ENCODE peak calls at places on chromosomes 6 and 20, in four cellular contexts. D is GM23338, W is spleen, F is K562. E is an unnamed sample.

GRCh38 chr6:5598123-5598522 is 336.8 kb downstream of the FARS2 start:
- DNase-seq in D (no peak), W (no peak), F (no peak), E (no peak)

GRCh38 chr6:169864148-169865030 is 113.0 kb downstream of the ERMARD start:
- DNase-seq in D (no peak), W (peak), F (no peak), E (no peak)

GRCh38 chr6:48449002-48449401 is 338.0 kb upstream of the PTCHD4 start:
- DNase-seq in D (peak), W (no peak), F (no peak), E (no peak)

GRCh38 chr6:128606611-128607010 is 86.2 kb upstream of the PTPRK start:
- DNase-seq in D (no peak), W (no peak), F (no peak), E (no peak)

GRCh38 chr6:129331450-129332138 is 378.4 kb downstream of the ARHGAP18 start:
- DNase-seq in D (no peak), W (no peak), F (no peak), E (no peak)

GRCh38 chr6:89208551-89208950 is 8.6 kb downstream of the GABRR1 start:
- DNase-seq in D (no peak), W (no peak), F (no peak), E (no peak)

GRCh38 chr20:33465536-33466302 is 22.2 kb upstream of the SNTA1 start:
- DNase-seq in D (no peak), W (peak), F (no peak), E (no peak)

GRCh38 chr6:26215200-26216014 is 128.2 kb downstream of the HFE start:
- DNase-seq in D (peak), W (peak), F (peak), E (no peak)

GRCh38 chr20:1566701-1567100 is 9.2 kb upstream of the SIRPD start:
- DNase-seq in D (no peak), W (no peak), F (no peak), E (no peak)

GRCh38 chr20:58922036-58922435 is 59.0 kb upstream of the NELFCD start:
- DNase-seq in D (no peak), W (no peak), F (no peak), E (no peak)

GRCh38 chr20:36585410-36586125 is 12.2 kb downstream of the TGIF2 start:
- DNase-seq in D (peak), W (no peak), F (no peak), E (peak)

GRCh38 chr6:170473226-170473789 is 79.8 kb downstream of the PSMB1 start:
- DNase-seq in D (no peak), W (no peak), F (no peak), E (no peak)

GRCh38 chr6:106631356-106631755 is 2.0 kb downstream of the QRSL1 start:
- DNase-seq in D (no peak), W (no peak), F (peak), E (no peak)

GRCh38 chr6:56292505-56293181 is 45.3 kb upstream of the COL21A1 start:
- DNase-seq in D (peak), W (no peak), F (peak), E (peak)

GRCh38 chr20:891121-892080 is 24.7 kb downstream of the ANGPT4 start:
- DNase-seq in D (no peak), W (peak), F (no peak), E (no peak)

GRCh38 chr20:43949741-43950618 is 35.3 kb downstream of the TOX2 start:
- DNase-seq in D (no peak), W (peak), F (peak), E (no peak)

GRCh38 chr6:41509596-41509995 is 36.6 kb upstream of the FOXP4 start:
- DNase-seq in D (no peak), W (no peak), F (no peak), E (no peak)

GRCh38 chr6:12112540-12113189 is 100.6 kb downstream of the HIVEP1 start:
- DNase-seq in D (no peak), W (no peak), F (peak), E (no peak)

GRCh38 chr20:23224806-23225205 is 125.8 kb upstream of the NXT1 start:
- DNase-seq in D (no peak), W (no peak), F (no peak), E (no peak)

GRCh38 chr6:162442675-162443074 is 284.9 kb downstream of the PRKN start:
- DNase-seq in D (peak), W (no peak), F (peak), E (no peak)

GRCh38 chr6:396126-396520 is 4.6 kb downstream of the IRF4 start:
- DNase-seq in D (no peak), W (no peak), F (no peak), E (no peak)

GRCh38 chr20:25275813-25276532 is 28.1 kb downstream of the PYGB start:
- DNase-seq in D (no peak), W (peak), F (no peak), E (no peak)

GRCh38 chr20:17543531-17543961 is 12.4 kb upstream of the BFSP1 start:
- DNase-seq in D (no peak), W (no peak), F (no peak), E (no peak)

GRCh38 chr20:63082308-63082938 is 75.7 kb upstream of the BHLHE23 start:
- DNase-seq in D (peak), W (peak), F (peak), E (no peak)

GRCh38 chr6:33737267-33738026 is 9.3 kb downstream of the IP6K3 start:
- DNase-seq in D (no peak), W (no peak), F (no peak), E (no peak)

GRCh38 chr6:128062882-128063603 is 162.2 kb upstream of the THEMIS start:
- DNase-seq in D (no peak), W (no peak), F (no peak), E (no peak)

GRCh38 chr20:57415791-57416190 is 24.6 kb downstream of the RBM38 start:
- DNase-seq in D (no peak), W (peak), F (peak), E (no peak)

GRCh38 chr6:159595173-159595572 is 97.9 kb downstream of the SOD2 start:
- DNase-seq in D (no peak), W (no peak), F (no peak), E (no peak)

GRCh38 chr6:108914235-108915022 is 66.2 kb downstream of the ARMC2 start:
- DNase-seq in D (peak), W (no peak), F (peak), E (no peak)

GRCh38 chr6:158774734-158775449 is 44.3 kb downstream of the EZR start:
- DNase-seq in D (no peak), W (no peak), F (no peak), E (peak)

GRCh38 chr6:102327697-102328227 is 934.3 kb downstream of the GRIK2 start:
- DNase-seq in D (no peak), W (peak), F (no peak), E (no peak)

GRCh38 chr6:11096109-11096508 is 2.5 kb downstream of the SMIM13 start:
- DNase-seq in D (peak), W (no peak), F (peak), E (peak)

GRCh38 chr6:17725083-17725482 is 18.4 kb upstream of the NUP153 start:
- DNase-seq in D (peak), W (no peak), F (peak), E (peak)

GRCh38 chr6:170160031-170160627 is 130.7 kb downstream of the DLL1 start:
- DNase-seq in D (no peak), W (peak), F (no peak), E (no peak)

GRCh38 chr6:13445005-13445743 is 42.2 kb downstream of the GFOD1 start:
- DNase-seq in D (no peak), W (peak), F (peak), E (peak)

GRCh38 chr20:57126481-57127092 is 139.9 kb downstream of the BMP7 start:
- DNase-seq in D (no peak), W (no peak), F (no peak), E (no peak)

GRCh38 chr20:46468508-46468907 is 44.9 kb downstream of the ZNF334 start:
- DNase-seq in D (peak), W (no peak), F (no peak), E (no peak)

GRCh38 chr20:23362392-23363256 is 642 bp downstream of the GZF1 start:
- DNase-seq in D (peak), W (no peak), F (no peak), E (no peak)

GRCh38 chr6:25006565-25007001 is 70.8 kb upstream of the RIPOR2 start:
- DNase-seq in D (no peak), W (peak), F (peak), E (no peak)

GRCh38 chr6:25007269-25007699 is 71.5 kb upstream of the RIPOR2 start:
- DNase-seq in D (no peak), W (no peak), F (no peak), E (no peak)

GRCh38 chr6:25005010-25005409 is 69.2 kb upstream of the RIPOR2 start:
- DNase-seq in D (no peak), W (no peak), F (no peak), E (no peak)

GRCh38 chr6:25004357-25004756 is 68.6 kb upstream of the RIPOR2 start:
- DNase-seq in D (no peak), W (no peak), F (no peak), E (no peak)

DNA sequence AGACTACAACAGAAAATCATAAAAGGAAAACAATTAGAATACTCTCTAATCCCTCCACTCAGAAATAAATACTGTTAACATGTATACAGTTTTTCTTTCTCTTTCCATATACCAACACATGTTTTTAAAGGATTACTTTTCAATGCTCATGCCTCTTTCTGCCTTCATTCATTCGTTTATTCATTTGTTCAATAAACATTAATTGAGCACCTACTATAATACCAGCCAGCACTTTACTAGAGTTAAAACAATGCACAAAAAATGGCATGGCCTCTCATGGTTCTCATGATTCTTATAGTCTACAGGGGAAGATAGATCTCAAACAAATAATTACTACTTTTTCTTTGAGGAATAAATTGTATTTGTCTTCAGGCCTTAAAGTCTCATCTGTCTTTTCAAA is 70.3 kb upstream of the RIPOR2 start:
- DNase-seq in D (no peak), W (no peak), F (no peak), E (no peak)
- TF ChIP-seq POLR2AphosphoS5 in D (no peak), W (no peak), F (no peak), E (no peak)

DNA sequence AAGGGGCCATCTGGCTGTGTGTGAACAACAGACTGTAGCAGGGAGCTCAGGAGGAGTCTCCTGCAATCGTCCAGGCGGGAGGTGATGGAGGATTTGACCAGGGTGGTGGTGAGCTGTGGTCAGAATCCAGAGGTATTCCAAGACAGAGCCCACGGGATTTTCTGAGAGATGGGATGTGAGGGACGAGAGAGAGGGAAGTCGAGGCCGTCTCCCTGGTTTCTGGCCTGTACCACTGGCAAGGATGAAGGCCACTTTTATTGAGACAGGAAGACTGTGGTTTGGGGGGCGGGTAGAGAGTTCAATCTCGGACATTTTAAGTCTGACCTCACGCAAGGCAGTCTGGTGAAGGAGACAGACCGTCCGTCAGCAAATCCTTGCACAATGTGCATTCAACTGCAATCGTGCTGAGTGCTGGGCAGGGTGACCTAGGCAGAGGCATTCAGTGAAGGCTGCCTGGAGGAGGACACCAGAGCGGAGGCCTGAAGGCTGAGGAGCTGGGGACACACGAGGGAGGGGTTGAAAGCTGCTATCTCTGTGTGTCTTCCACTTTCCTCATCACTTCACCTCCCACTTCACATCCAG is 53.9 kb downstream of the PREX1 start:
- DNase-seq in D (no peak), W (peak), F (no peak), E (no peak)
- TF ChIP-seq POLR2AphosphoS5 in D (no peak), W (peak), F (no peak), E (no peak)

DNA sequence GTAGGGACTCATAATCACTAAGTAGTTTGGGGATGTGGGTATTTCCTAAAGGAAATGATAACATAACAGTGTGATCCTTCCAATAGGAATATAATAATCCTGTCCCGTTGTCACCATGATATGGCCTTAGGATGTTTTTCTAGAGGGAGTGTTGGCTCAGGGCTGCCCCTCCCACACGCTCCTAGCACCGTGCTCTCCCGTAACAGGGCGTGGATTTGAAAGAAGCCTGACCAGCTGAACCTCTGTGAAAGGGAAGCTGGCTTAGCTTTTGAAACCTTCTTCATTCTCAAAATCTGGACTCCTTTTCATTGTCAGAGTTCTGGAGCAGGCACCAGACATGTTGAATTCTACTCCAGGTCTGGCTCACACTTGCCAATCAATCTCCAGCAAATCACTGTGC is 103.4 kb upstream of the SASH1 start:
- DNase-seq in D (no peak), W (no peak), F (no peak), E (no peak)
- TF ChIP-seq POLR2AphosphoS5 in D (no peak), W (no peak), F (no peak), E (no peak)

GRCh38 chr6:113659762-113660404 is 197.3 kb upstream of the MARCKS start:
- DNase-seq in D (no peak), W (no peak), F (no peak), E (no peak)
- TF ChIP-seq POLR2AphosphoS5 in D (no peak), W (no peak), F (no peak), E (no peak)